ENCODE peak calls at places on chromosomes 1 and 21, in five cellular contexts. One of them, this sample, is unnamed.

GRCh38 chr1:226004396-226004795 is 5.3 kb upstream of the SDE2 start:
- DNase-seq in pancreas: no peak
- DNase-seq in keratinocyte: no peak
- DNase-seq in A549: no peak
- DNase-seq in osteoblast: no peak
- DNase-seq in this sample: no peak

GRCh38 chr21:37452222-37452621 is 85.6 kb downstream of the DYRK1A start:
- DNase-seq in pancreas: no peak
- DNase-seq in keratinocyte: no peak
- DNase-seq in A549: no peak
- DNase-seq in osteoblast: peak; percentile 70
- DNase-seq in this sample: no peak

GRCh38 chr1:24683713-24684162 is 40.6 kb downstream of the SRRM1 start:
- DNase-seq in pancreas: no peak
- DNase-seq in keratinocyte: peak; percentile 97
- DNase-seq in A549: peak; percentile 85
- DNase-seq in osteoblast: peak; percentile 93
- DNase-seq in this sample: no peak

GRCh38 chr1:170214117-170214979 is 68.6 kb downstream of the NTMT2 start:
- DNase-seq in pancreas: peak; percentile 19
- DNase-seq in keratinocyte: no peak
- DNase-seq in A549: no peak
- DNase-seq in osteoblast: peak; percentile 36
- DNase-seq in this sample: no peak

GRCh38 chr1:212981025-212981495 is 30.7 kb downstream of the VASH2 start:
- DNase-seq in pancreas: peak; percentile 63
- DNase-seq in keratinocyte: no peak
- DNase-seq in A549: peak; percentile 40
- DNase-seq in osteoblast: no peak
- DNase-seq in this sample: peak; percentile 38

GRCh38 chr21:42080788-42081083 is 9.6 kb downstream of the UMODL1 start:
- DNase-seq in pancreas: no peak
- DNase-seq in keratinocyte: no peak
- DNase-seq in A549: no peak
- DNase-seq in osteoblast: peak; percentile 95
- DNase-seq in this sample: no peak

GRCh38 chr1:80536464-80536863 is 1264.3 kb upstream of the ADGRL2 start:
- DNase-seq in pancreas: no peak
- DNase-seq in keratinocyte: no peak
- DNase-seq in A549: no peak
- DNase-seq in osteoblast: no peak
- DNase-seq in this sample: no peak

GRCh38 chr1:239112092-239112491 is 274.3 kb upstream of the CHRM3 start:
- DNase-seq in pancreas: no peak
- DNase-seq in keratinocyte: no peak
- DNase-seq in A549: no peak
- DNase-seq in osteoblast: no peak
- DNase-seq in this sample: no peak

GRCh38 chr1:106254748-106255147 is 801.7 kb upstream of the PRMT6 start:
- DNase-seq in pancreas: no peak
- DNase-seq in keratinocyte: no peak
- DNase-seq in A549: no peak
- DNase-seq in osteoblast: no peak
- DNase-seq in this sample: no peak

GRCh38 chr1:1039145-1039910 is 19.4 kb downstream of the AGRN start:
- DNase-seq in pancreas: no peak
- DNase-seq in keratinocyte: no peak
- DNase-seq in A549: no peak
- DNase-seq in osteoblast: no peak
- DNase-seq in this sample: no peak

GRCh38 chr1:114745351-114745750 is 12.4 kb downstream of the CSDE1 start:
- DNase-seq in pancreas: no peak
- DNase-seq in keratinocyte: no peak
- DNase-seq in A549: no peak
- DNase-seq in osteoblast: peak; percentile 34
- DNase-seq in this sample: no peak

GRCh38 chr1:119475866-119476439 is 31.1 kb upstream of the HSD3B1 start:
- DNase-seq in pancreas: peak; percentile 84
- DNase-seq in keratinocyte: peak; percentile 25
- DNase-seq in A549: peak; percentile 53
- DNase-seq in osteoblast: no peak
- DNase-seq in this sample: peak; percentile 57

GRCh38 chr1:19695772-19696171 is 31.1 kb downstream of the HTR6 start:
- DNase-seq in pancreas: no peak
- DNase-seq in keratinocyte: no peak
- DNase-seq in A549: no peak
- DNase-seq in osteoblast: peak; percentile 21
- DNase-seq in this sample: no peak

GRCh38 chr1:177514207-177514606 is 343.4 kb downstream of the BRINP2 start:
- DNase-seq in pancreas: no peak
- DNase-seq in keratinocyte: no peak
- DNase-seq in A549: no peak
- DNase-seq in osteoblast: no peak
- DNase-seq in this sample: no peak

GRCh38 chr1:192639607-192640368 is 3.8 kb downstream of the RGS13 start:
- DNase-seq in pancreas: no peak
- DNase-seq in keratinocyte: no peak
- DNase-seq in A549: peak; percentile 77
- DNase-seq in osteoblast: peak; percentile 25
- DNase-seq in this sample: no peak

GRCh38 chr21:37008705-37009104 is 2.2 kb downstream of the RIPPLY3 start:
- DNase-seq in pancreas: no peak
- DNase-seq in keratinocyte: no peak
- DNase-seq in A549: no peak
- DNase-seq in osteoblast: no peak
- DNase-seq in this sample: no peak

GRCh38 chr1:165543651-165544452 is at the start of gene LRRC52:
- DNase-seq in pancreas: peak; percentile 90
- DNase-seq in keratinocyte: no peak
- DNase-seq in A549: no peak
- DNase-seq in osteoblast: no peak
- DNase-seq in this sample: peak; percentile 59

GRCh38 chr1:8111560-8111959 is 85.5 kb upstream of the ERRFI1 start:
- DNase-seq in pancreas: no peak
- DNase-seq in keratinocyte: no peak
- DNase-seq in A549: no peak
- DNase-seq in osteoblast: no peak
- DNase-seq in this sample: no peak

GRCh38 chr1:36128905-36129206 is 3.8 kb upstream of the COL8A2 start:
- DNase-seq in pancreas: no peak
- DNase-seq in keratinocyte: no peak
- DNase-seq in A549: no peak
- DNase-seq in osteoblast: no peak
- DNase-seq in this sample: no peak

GRCh38 chr1:179953974-179954493 is 576 bp upstream of the CEP350 start:
- DNase-seq in pancreas: no peak
- DNase-seq in keratinocyte: no peak
- DNase-seq in A549: peak; percentile 62
- DNase-seq in osteoblast: peak; percentile 85
- DNase-seq in this sample: peak; percentile 34

GRCh38 chr1:178724386-178724733 is 684 bp upstream of the RALGPS2 start:
- DNase-seq in pancreas: no peak
- DNase-seq in keratinocyte: no peak
- DNase-seq in A549: no peak
- DNase-seq in osteoblast: no peak
- DNase-seq in this sample: no peak

GRCh38 chr1:222240536-222241181 is 307.2 kb downstream of the HHIPL2 start:
- DNase-seq in pancreas: no peak
- DNase-seq in keratinocyte: peak; percentile 70
- DNase-seq in A549: peak; percentile 4
- DNase-seq in osteoblast: no peak
- DNase-seq in this sample: no peak

GRCh38 chr1:203136409-203137042 is 9.0 kb downstream of the ADORA1 start:
- DNase-seq in pancreas: no peak
- DNase-seq in keratinocyte: no peak
- DNase-seq in A549: no peak
- DNase-seq in osteoblast: peak; percentile 21
- DNase-seq in this sample: no peak

GRCh38 chr1:248918126-248918525 is 12.1 kb downstream of the PGBD2 start:
- DNase-seq in pancreas: no peak
- DNase-seq in keratinocyte: no peak
- DNase-seq in A549: no peak
- DNase-seq in osteoblast: no peak
- DNase-seq in this sample: no peak

GRCh38 chr1:219085082-219085481 is 88.6 kb upstream of the LYPLAL1 start:
- DNase-seq in pancreas: no peak
- DNase-seq in keratinocyte: no peak
- DNase-seq in A549: no peak
- DNase-seq in osteoblast: peak; percentile 38
- DNase-seq in this sample: no peak

GRCh38 chr1:84330125-84330984 is 28.8 kb downstream of the SAMD13 start:
- DNase-seq in pancreas: no peak
- DNase-seq in keratinocyte: no peak
- DNase-seq in A549: no peak
- DNase-seq in osteoblast: no peak
- DNase-seq in this sample: no peak

GRCh38 chr1:215682232-215682631 is 115.1 kb downstream of the KCTD3 start:
- DNase-seq in pancreas: no peak
- DNase-seq in keratinocyte: no peak
- DNase-seq in A549: peak; percentile 10
- DNase-seq in osteoblast: no peak
- DNase-seq in this sample: no peak

GRCh38 chr1:169868978-169869377 is 24.7 kb downstream of the SCYL3 start:
- DNase-seq in pancreas: no peak
- DNase-seq in keratinocyte: no peak
- DNase-seq in A549: no peak
- DNase-seq in osteoblast: no peak
- DNase-seq in this sample: no peak

GRCh38 chr1:219049411-219049943 is 124.2 kb upstream of the LYPLAL1 start:
- DNase-seq in pancreas: no peak
- DNase-seq in keratinocyte: no peak
- DNase-seq in A549: no peak
- DNase-seq in osteoblast: no peak
- DNase-seq in this sample: no peak

GRCh38 chr1:14961661-14962267 is 191.8 kb upstream of the TMEM51 start:
- DNase-seq in pancreas: no peak
- DNase-seq in keratinocyte: no peak
- DNase-seq in A549: no peak
- DNase-seq in osteoblast: no peak
- DNase-seq in this sample: no peak

GRCh38 chr1:208225954-208226937 is 17.9 kb downstream of the PLXNA2 start:
- DNase-seq in pancreas: no peak
- DNase-seq in keratinocyte: no peak
- DNase-seq in A549: no peak
- DNase-seq in osteoblast: no peak
- DNase-seq in this sample: no peak

GRCh38 chr1:245735831-245736530 is 581.2 kb downstream of the KIF26B start:
- DNase-seq in pancreas: no peak
- DNase-seq in keratinocyte: no peak
- DNase-seq in A549: no peak
- DNase-seq in osteoblast: no peak
- DNase-seq in this sample: no peak

GRCh38 chr1:33634806-33635205 is 162.4 kb downstream of the ZSCAN20 start:
- DNase-seq in pancreas: no peak
- DNase-seq in keratinocyte: no peak
- DNase-seq in A549: peak; percentile 35
- DNase-seq in osteoblast: peak; percentile 86
- DNase-seq in this sample: peak; percentile 50

GRCh38 chr1:244049142-244049968 is 1.7 kb upstream of the ZBTB18 start:
- DNase-seq in pancreas: peak; percentile 86
- DNase-seq in keratinocyte: no peak
- DNase-seq in A549: no peak
- DNase-seq in osteoblast: peak; percentile 96
- DNase-seq in this sample: no peak

GRCh38 chr1:182957902-182958395 is 5.0 kb upstream of the SHCBP1L start:
- DNase-seq in pancreas: no peak
- DNase-seq in keratinocyte: no peak
- DNase-seq in A549: no peak
- DNase-seq in osteoblast: no peak
- DNase-seq in this sample: no peak
- H3K27ac ChIP-seq in pancreas: no peak overlapping the region
- H3K27ac ChIP-seq in keratinocyte: no peak overlapping the region
- H3K27ac ChIP-seq in A549: no peak overlapping the region
- H3K27ac ChIP-seq in osteoblast: no peak overlapping the region
- H3K27ac ChIP-seq in this sample: no peak overlapping the region

GRCh38 chr1:22845536-22845935 is 127.1 kb downstream of the LACTBL1 start:
- DNase-seq in pancreas: no peak
- DNase-seq in keratinocyte: no peak
- DNase-seq in A549: no peak
- DNase-seq in osteoblast: peak; percentile 68
- DNase-seq in this sample: no peak

GRCh38 chr1:22846453-22846852 is 126.2 kb downstream of the LACTBL1 start:
- DNase-seq in pancreas: no peak
- DNase-seq in keratinocyte: no peak
- DNase-seq in A549: no peak
- DNase-seq in osteoblast: no peak
- DNase-seq in this sample: peak; percentile 42

GRCh38 chr1:22848374-22848773 is 124.3 kb downstream of the LACTBL1 start:
- DNase-seq in pancreas: no peak
- DNase-seq in keratinocyte: no peak
- DNase-seq in A549: no peak
- DNase-seq in osteoblast: no peak
- DNase-seq in this sample: no peak

GRCh38 chr1:22847709-22848108 is 125.0 kb downstream of the LACTBL1 start:
- DNase-seq in pancreas: no peak
- DNase-seq in keratinocyte: no peak
- DNase-seq in A549: no peak
- DNase-seq in osteoblast: no peak
- DNase-seq in this sample: no peak

GRCh38 chr1:22847249-22847648 is 125.4 kb downstream of the LACTBL1 start:
- DNase-seq in pancreas: no peak
- DNase-seq in keratinocyte: no peak
- DNase-seq in A549: no peak
- DNase-seq in osteoblast: no peak
- DNase-seq in this sample: no peak
- TF ChIP-seq CTCF in pancreas: no peak
- TF ChIP-seq CTCF in keratinocyte: no peak
- TF ChIP-seq CTCF in A549: no peak
- TF ChIP-seq CTCF in osteoblast: no peak
- TF ChIP-seq CTCF in this sample: no peak

DNA sequence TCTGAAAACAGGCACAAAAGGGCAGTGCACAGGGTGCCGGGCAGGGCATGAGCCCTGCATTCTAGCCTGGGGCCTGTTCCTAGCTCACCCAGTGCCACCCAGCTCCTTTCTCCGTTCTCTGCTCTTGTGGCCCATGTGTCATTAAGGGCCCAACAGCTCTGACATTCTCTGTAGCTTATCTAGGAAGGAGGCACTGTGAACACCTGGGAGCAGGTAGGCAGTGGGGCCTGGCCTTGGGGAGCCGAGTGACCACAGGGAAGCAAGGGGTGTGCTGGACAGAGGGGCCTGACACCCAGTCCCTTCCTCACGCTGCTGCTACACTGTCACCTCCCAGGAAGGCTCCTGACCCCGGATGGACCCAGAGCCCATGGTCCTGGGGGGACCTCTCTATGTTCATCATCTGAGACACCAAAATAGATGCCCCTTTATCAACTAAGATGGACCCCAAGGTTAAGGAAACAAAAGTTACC is 14.4 kb upstream of the PADI1 start:
- DNase-seq in pancreas: no peak
- DNase-seq in keratinocyte: no peak
- DNase-seq in A549: no peak
- DNase-seq in osteoblast: no peak
- DNase-seq in this sample: no peak
- H3K27ac ChIP-seq in pancreas: no peak overlapping the region
- H3K27ac ChIP-seq in keratinocyte: peak overlapping the region; percentile 82
- H3K27ac ChIP-seq in A549: peak overlapping the region; percentile 93
- H3K27ac ChIP-seq in osteoblast: peak overlapping the region; percentile 56
- H3K27ac ChIP-seq in this sample: no peak overlapping the region

GRCh38 chr1:12244078-12244477 is 14.2 kb downstream of the VPS13D start:
- DNase-seq in pancreas: no peak
- DNase-seq in keratinocyte: no peak
- DNase-seq in A549: peak; percentile 9
- DNase-seq in osteoblast: peak; percentile 66
- DNase-seq in this sample: no peak
- TF ChIP-seq CTCF in pancreas: no peak
- TF ChIP-seq CTCF in keratinocyte: no peak
- TF ChIP-seq CTCF in A549: peak; percentile 15
- TF ChIP-seq CTCF in osteoblast: peak; percentile 49
- TF ChIP-seq CTCF in this sample: peak; percentile 6

This sample was measured in lung.